ENCODE peak calls at places on chromosomes 6 and 20, in eight cellular contexts. S, Y, P, U, N, K, Q and E are unnamed samples. For H3K27me3, the result is how much of the 10 kb centered on the place peaks cover.

GRCh38 chr6:46772754-46773153 is 20.4 kb upstream of the MEP1A start:
- DNase-seq in S (no peak), Q (peak), P (no peak), Y (no peak), U (no peak), K (no peak), N (no peak), E (no peak)

GRCh38 chr6:219641-220198 is 72.6 kb upstream of the DUSP22 start:
- DNase-seq in N (no peak), P (peak), Y (no peak), U (peak), S (no peak), K (no peak), Q (peak), E (no peak)

GRCh38 chr20:44154521-44155001 is 32.4 kb downstream of the JPH2 start:
- DNase-seq in U (no peak), K (no peak), P (no peak), Y (no peak), S (peak), N (no peak), Q (no peak), E (no peak)

GRCh38 chr6:163533443-163533842 is 118.9 kb downstream of the QKI start:
- DNase-seq in S (no peak), N (no peak), Q (no peak), Y (no peak), K (no peak), P (peak), U (no peak), E (peak)

GRCh38 chr6:129863664-129864063 is 2.5 kb upstream of the TMEM244 start:
- DNase-seq in P (peak), Q (no peak), N (no peak), S (no peak), Y (no peak), K (no peak), U (no peak), E (peak)

GRCh38 chr6:15960740-15961629 is 167.9 kb upstream of the MYLIP start:
- DNase-seq in Y (no peak), S (no peak), U (no peak), Q (no peak), K (no peak), N (no peak), P (no peak), E (no peak)

GRCh38 chr6:16105874-16106273 is 23.0 kb upstream of the MYLIP start:
- DNase-seq in Y (no peak), K (no peak), P (peak), U (no peak), S (no peak), Q (no peak), N (no peak), E (no peak)

GRCh38 chr20:37584238-37584807 is 56.6 kb upstream of the BLCAP start:
- DNase-seq in S (no peak), U (no peak), Q (no peak), K (no peak), P (no peak), N (no peak), Y (no peak), E (no peak)

GRCh38 chr6:131575834-131576478 is 2.9 kb downstream of the ARG1 start:
- DNase-seq in P (no peak), S (no peak), K (no peak), N (no peak), U (no peak), Q (no peak), Y (no peak), E (no peak)

GRCh38 chr6:123898669-123899068 is 95.0 kb downstream of the NKAIN2 start:
- DNase-seq in U (no peak), Y (no peak), N (no peak), Q (no peak), K (no peak), S (no peak), P (no peak), E (no peak)

GRCh38 chr20:25272223-25273000 is 24.5 kb downstream of the PYGB start:
- DNase-seq in P (no peak), S (no peak), N (no peak), U (peak), K (no peak), Y (no peak), Q (peak), E (no peak)

GRCh38 chr20:48186915-48187314 is 401.6 kb upstream of the SULF2 start:
- DNase-seq in N (no peak), P (no peak), K (no peak), S (no peak), Y (peak), U (no peak), Q (no peak), E (no peak)

GRCh38 chr20:2946988-2947961 is 74.0 kb downstream of the PTPRA start:
- DNase-seq in U (no peak), K (no peak), Q (no peak), P (no peak), Y (peak), S (no peak), N (peak), E (peak)

GRCh38 chr20:52332649-52333048 is 141.1 kb upstream of the ZFP64 start:
- DNase-seq in Y (no peak), P (no peak), S (no peak), K (no peak), N (no peak), Q (no peak), U (no peak), E (no peak)

GRCh38 chr6:33817520-33817919 is 13.7 kb upstream of the MLN start:
- DNase-seq in U (peak), S (no peak), N (no peak), Y (no peak), Q (no peak), P (no peak), K (no peak), E (no peak)

GRCh38 chr6:33818293-33818692 is 14.5 kb upstream of the MLN start:
- DNase-seq in Y (no peak), Q (no peak), K (no peak), P (no peak), U (no peak), S (no peak), N (no peak), E (no peak)

GRCh38 chr6:33819021-33819420 is 15.2 kb upstream of the MLN start:
- DNase-seq in N (no peak), Q (no peak), Y (no peak), U (no peak), P (no peak), S (no peak), K (no peak), E (no peak)

GRCh38 chr6:33815854-33816253 is 12.1 kb upstream of the MLN start:
- DNase-seq in S (no peak), U (no peak), K (no peak), P (peak), N (peak), Q (no peak), Y (peak), E (no peak)

GRCh38 chr6:33816911-33817310 is 13.1 kb upstream of the MLN start:
- DNase-seq in K (no peak), U (no peak), N (no peak), Y (no peak), P (no peak), S (no peak), Q (no peak), E (no peak)
- H3K27me3 ChIP-seq in K (under half), U (under half), N (under half), Y (under half), P (under half), S (under half), Q (half or more), E (under half)

GRCh38 chr6:52739134-52739533 is 24.1 kb downstream of the GSTA2 start:
- DNase-seq in S (no peak), K (no peak), Y (no peak), U (no peak), Q (no peak), P (no peak), N (no peak), E (no peak)
- H3K27me3 ChIP-seq in S (under half), K (under half), Y (under half), U (under half), Q (under half), P (under half), N (under half), E (under half)

DNA sequence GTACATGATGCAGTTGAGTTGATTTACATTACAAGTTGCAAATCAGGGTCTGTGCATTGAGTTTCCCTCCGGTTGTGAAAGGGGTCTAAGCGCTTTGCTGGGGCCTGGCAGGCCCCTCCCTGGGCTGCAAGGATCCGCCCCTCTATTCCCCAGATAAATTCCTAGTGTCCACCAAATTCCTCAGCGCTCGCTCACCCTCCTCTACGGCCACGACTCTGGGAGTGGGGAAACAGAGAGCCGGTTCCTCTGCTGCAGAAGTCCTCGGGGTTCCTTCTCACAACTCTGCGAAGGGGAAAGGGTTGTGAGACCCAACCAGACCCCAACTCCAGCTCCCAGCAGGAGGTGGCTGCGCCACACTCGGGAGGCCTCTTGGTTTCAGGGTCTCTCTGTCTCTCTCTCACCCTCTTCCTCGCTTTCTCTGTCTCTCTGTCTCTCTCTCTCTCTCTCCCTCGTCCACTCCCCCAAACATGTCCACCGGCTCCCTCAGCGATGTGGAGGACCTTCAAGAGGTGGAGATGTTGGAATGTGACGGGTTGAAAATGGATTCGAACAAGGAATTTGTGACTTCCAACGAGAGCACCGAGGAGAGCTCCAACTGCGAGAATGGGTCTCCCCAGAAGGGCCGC is at the start of gene TCF21:
- DNase-seq in U (peak), P (no peak), S (peak), N (no peak), Q (peak), Y (peak), K (peak), E (peak)
- H3K27me3 ChIP-seq in U (under half), P (under half), S (under half), N (half or more), Q (half or more), Y (half or more), K (half or more), E (under half)

GRCh38 chr20:64049887-64050260 is 435 bp upstream of the SOX18 start:
- DNase-seq in Q (peak), S (no peak), Y (no peak), U (no peak), P (no peak), K (no peak), N (no peak), E (no peak)

GRCh38 chr20:64051532-64052325 is 2.3 kb upstream of the SOX18 start:
- DNase-seq in U (no peak), P (no peak), Y (no peak), S (peak), N (no peak), K (no peak), Q (peak), E (no peak)

GRCh38 chr20:64051033-64051452 is 1.6 kb upstream of the SOX18 start:
- DNase-seq in Q (no peak), Y (no peak), S (no peak), P (no peak), N (no peak), U (no peak), K (no peak), E (no peak)

GRCh38 chr20:64049060-64049886 is at the start of gene SOX18:
- DNase-seq in Y (no peak), S (no peak), N (peak), P (peak), U (no peak), K (no peak), Q (peak), E (no peak)

GRCh38 chr20:64050261-64051032 is 1.0 kb upstream of the SOX18 start:
- DNase-seq in S (no peak), Y (no peak), P (no peak), K (no peak), Q (no peak), N (no peak), U (no peak), E (no peak)
- H3K27me3 ChIP-seq in S (under half), Y (under half), P (under half), K (half or more), Q (half or more), N (half or more), U (under half), E (half or more)